ENCODE peak calls at places on chromosomes 6 and 20, in seven cellular contexts. Z is IMR-90, P is neuronal stem cell, V is H1, H is H9, J is mesenchymal stem cell, E is trophoblast cell. W is an unnamed sample.

GRCh38 chr20:35021063-35021462 is 65.4 kb downstream of the MYH7B start:
- DNase-seq in E (no peak), Z (no peak), J (no peak), H (no peak), P (no peak), V (no peak), W (no peak)

GRCh38 chr6:135066806-135067205 is 12.2 kb upstream of the HBS1L start:
- DNase-seq in J (no peak), V (no peak), H (no peak), P (no peak), Z (no peak), E (no peak), W (peak; percentile 3)

GRCh38 chr6:9612489-9612888 is 802.4 kb downstream of the TFAP2A start:
- DNase-seq in V (no peak), Z (peak; percentile 17), H (no peak), J (peak; percentile 15), P (no peak), E (peak; percentile 7), W (no peak)

GRCh38 chr6:96394727-96395126 is 126.9 kb upstream of the UFL1 start:
- DNase-seq in J (no peak), P (no peak), Z (no peak), E (no peak), V (no peak), H (no peak), W (peak; percentile 19)

GRCh38 chr6:10397756-10398438 is 17.0 kb downstream of the TFAP2A start:
- DNase-seq in H (no peak), Z (no peak), P (no peak), J (no peak), V (no peak), E (no peak), W (no peak)

GRCh38 chr20:49339123-49339522 is 61.3 kb upstream of the ZNFX1 start:
- DNase-seq in V (no peak), E (no peak), J (no peak), Z (no peak), H (no peak), P (no peak), W (no peak)

GRCh38 chr20:24303393-24303792 is 166.0 kb upstream of the SYNDIG1 start:
- DNase-seq in P (no peak), H (no peak), E (no peak), V (no peak), Z (no peak), J (no peak), W (peak; percentile 30)

GRCh38 chr6:162711376-162711775 is 16.2 kb downstream of the PRKN start:
- DNase-seq in V (no peak), E (no peak), Z (no peak), H (no peak), P (no peak), J (no peak), W (no peak)

GRCh38 chr6:158072083-158072721 is 90.5 kb downstream of the SYNJ2 start:
- DNase-seq in Z (peak; percentile 76), P (peak; percentile 58), H (peak; percentile 75), J (peak; percentile 70), V (peak; percentile 23), E (peak; percentile 57), W (peak; percentile 72)

GRCh38 chr6:87250019-87250418 is 72.4 kb upstream of the SMIM8 start:
- DNase-seq in P (no peak), H (no peak), Z (no peak), V (no peak), E (no peak), J (no peak), W (no peak)

GRCh38 chr6:169986848-169987498 is 235.6 kb downstream of the ERMARD start:
- DNase-seq in J (no peak), P (no peak), V (no peak), E (no peak), Z (no peak), H (no peak), W (no peak)

GRCh38 chr6:24287239-24287638 is 70.6 kb downstream of the DCDC2 start:
- DNase-seq in E (no peak), J (no peak), H (no peak), V (no peak), P (no peak), Z (no peak), W (no peak)

GRCh38 chr20:11352041-11352440 is 565.7 kb upstream of the BTBD3 start:
- DNase-seq in P (peak; percentile 32), E (no peak), H (no peak), V (no peak), Z (no peak), J (no peak), W (no peak)

GRCh38 chr6:20096506-20096905 is 115.8 kb downstream of the MBOAT1 start:
- DNase-seq in Z (no peak), H (no peak), J (no peak), E (no peak), V (no peak), P (no peak), W (no peak)

GRCh38 chr6:12545141-12545540 is 171.4 kb upstream of the PHACTR1 start:
- DNase-seq in H (no peak), Z (no peak), P (no peak), E (no peak), J (no peak), V (no peak), W (no peak)

GRCh38 chr20:4082406-4083102 is 67.2 kb upstream of the RNF24 start:
- DNase-seq in V (no peak), J (peak; percentile 89), P (peak; percentile 33), H (peak; percentile 79), E (no peak), Z (peak; percentile 82), W (peak; percentile 97)

GRCh38 chr20:38748097-38748862 is at the start of gene ACTR5:
- DNase-seq in P (peak; percentile 89), H (peak; percentile 94), J (peak; percentile 89), E (peak; percentile 89), V (no peak), Z (peak; percentile 80), W (peak; percentile 92)

GRCh38 chr6:113476937-113477839 is 380.0 kb upstream of the MARCKS start:
- DNase-seq in V (no peak), P (no peak), H (no peak), J (no peak), Z (peak; percentile 40), E (no peak), W (no peak)

GRCh38 chr20:10357061-10357708 is 76.8 kb downstream of the MKKS start:
- DNase-seq in Z (no peak), V (no peak), P (no peak), H (no peak), J (no peak), E (no peak), W (no peak)

GRCh38 chr6:84623956-84624680 is 140.3 kb downstream of the TBX18 start:
- DNase-seq in J (peak; percentile 70), Z (peak; percentile 84), P (no peak), V (no peak), E (no peak), H (no peak), W (peak; percentile 27)

GRCh38 chr6:169738204-169738971 is 13.0 kb downstream of the DYNLT2 start:
- DNase-seq in E (no peak), J (no peak), P (no peak), H (peak; percentile 31), V (no peak), Z (no peak), W (no peak)

GRCh38 chr20:47762699-47763098 is 22.6 kb downstream of the SULF2 start:
- DNase-seq in Z (no peak), H (no peak), E (no peak), J (no peak), P (no peak), V (no peak), W (no peak)

GRCh38 chr20:55693646-55694045 is 311.7 kb downstream of the CBLN4 start:
- DNase-seq in E (no peak), Z (no peak), V (no peak), J (no peak), H (no peak), P (no peak), W (peak; percentile 71)

DNA sequence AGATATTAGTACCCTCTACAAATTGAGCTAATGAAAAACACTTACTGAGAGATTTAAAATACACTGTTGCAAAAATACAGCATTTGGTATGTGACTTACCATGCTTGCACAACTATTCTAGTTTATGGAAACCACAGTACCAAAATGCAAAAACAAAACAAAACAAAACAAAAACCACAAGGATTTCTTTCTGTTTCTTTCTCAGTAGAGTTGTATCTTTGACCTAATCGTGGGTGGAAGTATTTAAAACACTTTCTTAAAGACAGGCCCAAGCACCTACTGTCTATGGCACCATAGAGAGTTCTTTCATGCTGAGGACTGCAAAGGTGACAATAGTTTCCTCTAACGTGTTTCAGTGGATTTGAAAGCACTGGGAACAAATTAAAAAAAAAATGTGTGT is 95.3 kb upstream of the C6orf118 start:
- DNase-seq in E (no peak), V (no peak), Z (peak; percentile 5), P (no peak), J (peak; percentile 40), H (no peak), W (no peak)
- H4K8ac ChIP-seq in E (no peak overlapping the region), V (no peak overlapping the region), Z (no peak overlapping the region), P (no peak overlapping the region), J (no peak overlapping the region), H (no peak overlapping the region), W (no peak overlapping the region)

GRCh38 chr20:64216036-64216435 is 39.5 kb upstream of the PCMTD2 start:
- DNase-seq in P (no peak), E (no peak), Z (no peak), H (no peak), J (no peak), V (no peak), W (no peak)
- H3K4me2 ChIP-seq in P (no peak overlapping the region), E (no peak overlapping the region), Z (no peak overlapping the region), H (no peak overlapping the region), J (no peak overlapping the region), V (no peak overlapping the region), W (no peak overlapping the region)

GRCh38 chr6:136548582-136549330 is 1.5 kb downstream of the MAP7 start:
- DNase-seq in H (no peak), P (no peak), J (no peak), V (no peak), E (no peak), Z (no peak), W (no peak)

GRCh38 chr6:136544326-136544725 is 5.9 kb downstream of the MAP7 start:
- DNase-seq in Z (no peak), J (no peak), P (no peak), E (no peak), V (no peak), H (no peak), W (no peak)

GRCh38 chr6:136547336-136547735 is 2.9 kb downstream of the MAP7 start:
- DNase-seq in H (no peak), P (no peak), J (peak; percentile 39), V (no peak), E (no peak), Z (peak; percentile 63), W (peak; percentile 67)

GRCh38 chr6:136547871-136548270 is 2.4 kb downstream of the MAP7 start:
- DNase-seq in J (no peak), E (no peak), V (no peak), H (no peak), P (no peak), Z (no peak), W (no peak)

DNA sequence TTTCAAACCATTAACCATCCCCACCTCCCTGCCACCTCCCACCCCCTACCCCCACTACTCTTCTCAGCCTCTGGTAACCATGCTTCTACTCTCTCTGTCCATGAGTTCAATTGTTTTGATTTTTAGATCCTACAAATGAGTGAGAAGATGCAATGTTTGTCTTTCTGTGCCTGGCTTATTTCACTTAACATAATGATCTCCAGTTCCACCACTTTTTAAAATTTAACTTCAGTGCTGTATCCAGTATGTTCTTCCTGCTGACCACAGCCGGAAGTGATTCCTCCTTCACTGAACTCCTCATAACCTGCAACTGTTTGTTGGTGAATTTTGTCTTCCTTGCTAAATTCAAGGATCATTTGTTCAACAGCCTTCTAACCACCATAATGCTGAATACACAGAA is 3.9 kb downstream of the MAP7 start:
- DNase-seq in P (no peak), J (no peak), Z (no peak), E (no peak), H (no peak), V (no peak), W (peak; percentile 10)
- H4K8ac ChIP-seq in P (no peak overlapping the region), J (no peak overlapping the region), Z (no peak overlapping the region), E (no peak overlapping the region), H (no peak overlapping the region), V (no peak overlapping the region), W (no peak overlapping the region)

GRCh38 chr6:17994019-17994418 is 6.6 kb upstream of the KIF13A start:
- DNase-seq in P (no peak), J (no peak), E (no peak), Z (peak; percentile 30), V (no peak), H (no peak), W (no peak)
- H3K4me2 ChIP-seq in P (no peak overlapping the region), J (no peak overlapping the region), E (no peak overlapping the region), Z (no peak overlapping the region), V (no peak overlapping the region), H (no peak overlapping the region), W (no peak overlapping the region)

W was measured in mesendoderm.